ENCODE peak calls at places on chromosomes 1 and 21, in ten cellular contexts. M is uterus, Y is epithelial cell of proximal tubule, P is HAP-1, V is right lobe of liver, W is astrocyte of the spinal cord, U is brain microvascular endothelial cell, T is osteoblast, B is small intestine, D is dorsolateral prefrontal cortex. O is an unnamed sample.

GRCh38 chr1:94640125-94640524 is 98.6 kb upstream of the F3 start:
- DNase-seq in W (no peak), U (no peak), P (no peak), M (no peak), V (no peak), T (no peak), Y (no peak), D (no peak), B (no peak), O (no peak)

GRCh38 chr1:51960262-51960661 is 30.2 kb downstream of the RAB3B start:
- DNase-seq in B (peak), D (no peak), M (no peak), U (no peak), V (no peak), P (no peak), W (no peak), T (no peak), Y (no peak), O (no peak)

GRCh38 chr1:108000620-108001105 is 35.7 kb upstream of the VAV3 start:
- DNase-seq in V (peak), W (peak), Y (peak), M (peak), D (no peak), P (no peak), T (no peak), B (peak), U (peak), O (no peak)

GRCh38 chr1:5603353-5604104 is 388.7 kb downstream of the NPHP4 start:
- DNase-seq in U (no peak), B (no peak), T (no peak), M (no peak), Y (no peak), W (no peak), D (no peak), V (no peak), P (no peak), O (no peak)

GRCh38 chr21:42307106-42307505 is 8.1 kb downstream of the TFF3 start:
- DNase-seq in U (no peak), T (peak), Y (no peak), B (peak), M (no peak), V (no peak), P (no peak), D (no peak), W (no peak), O (no peak)

GRCh38 chr1:68361511-68361910 is 88.2 kb downstream of the RPE65 start:
- DNase-seq in D (no peak), M (no peak), U (no peak), T (no peak), B (no peak), Y (no peak), W (peak), V (no peak), P (no peak), O (no peak)

GRCh38 chr1:64519921-64520320 is 50.0 kb downstream of the CACHD1 start:
- DNase-seq in M (no peak), D (no peak), Y (no peak), T (no peak), P (no peak), W (peak), B (no peak), V (no peak), U (peak), O (no peak)

GRCh38 chr1:47950481-47950880 is 46.7 kb downstream of the TRABD2B start:
- DNase-seq in M (no peak), U (no peak), W (no peak), B (no peak), D (no peak), Y (no peak), T (no peak), V (no peak), P (no peak), O (no peak)

GRCh38 chr1:192967211-192967877 is 91.8 kb downstream of the UCHL5 start:
- DNase-seq in P (no peak), Y (no peak), D (no peak), M (no peak), T (no peak), B (no peak), V (no peak), U (no peak), W (no peak), O (no peak)

GRCh38 chr1:7379445-7379971 is 391.6 kb upstream of the VAMP3 start:
- DNase-seq in P (no peak), T (no peak), W (peak), M (no peak), U (peak), Y (no peak), V (no peak), D (no peak), B (no peak), O (peak)
- H3K4me3 ChIP-seq in P (no peak), T (no peak), W (no peak), M (no peak), U (peak), Y (peak), V (no peak), D (no peak), B (no peak), O (no peak)

GRCh38 chr1:20476260-20477038 is 9.6 kb downstream of the CAMK2N1 start:
- DNase-seq in T (peak), M (peak), Y (no peak), B (peak), W (no peak), V (peak), P (no peak), D (peak), U (no peak), O (peak)
- H3K4me3 ChIP-seq in T (no peak), M (no peak), Y (peak), B (no peak), W (no peak), V (peak), P (no peak), D (peak), U (no peak), O (no peak)

GRCh38 chr1:203270448-203270847 is 34.9 kb upstream of the BTG2 start:
- DNase-seq in M (no peak), V (no peak), B (no peak), D (no peak), T (no peak), P (no peak), Y (no peak), W (no peak), U (no peak), O (no peak)
- H3K4me3 ChIP-seq in M (no peak), V (no peak), B (no peak), D (no peak), T (no peak), P (no peak), Y (no peak), W (no peak), U (no peak), O (no peak)

DNA sequence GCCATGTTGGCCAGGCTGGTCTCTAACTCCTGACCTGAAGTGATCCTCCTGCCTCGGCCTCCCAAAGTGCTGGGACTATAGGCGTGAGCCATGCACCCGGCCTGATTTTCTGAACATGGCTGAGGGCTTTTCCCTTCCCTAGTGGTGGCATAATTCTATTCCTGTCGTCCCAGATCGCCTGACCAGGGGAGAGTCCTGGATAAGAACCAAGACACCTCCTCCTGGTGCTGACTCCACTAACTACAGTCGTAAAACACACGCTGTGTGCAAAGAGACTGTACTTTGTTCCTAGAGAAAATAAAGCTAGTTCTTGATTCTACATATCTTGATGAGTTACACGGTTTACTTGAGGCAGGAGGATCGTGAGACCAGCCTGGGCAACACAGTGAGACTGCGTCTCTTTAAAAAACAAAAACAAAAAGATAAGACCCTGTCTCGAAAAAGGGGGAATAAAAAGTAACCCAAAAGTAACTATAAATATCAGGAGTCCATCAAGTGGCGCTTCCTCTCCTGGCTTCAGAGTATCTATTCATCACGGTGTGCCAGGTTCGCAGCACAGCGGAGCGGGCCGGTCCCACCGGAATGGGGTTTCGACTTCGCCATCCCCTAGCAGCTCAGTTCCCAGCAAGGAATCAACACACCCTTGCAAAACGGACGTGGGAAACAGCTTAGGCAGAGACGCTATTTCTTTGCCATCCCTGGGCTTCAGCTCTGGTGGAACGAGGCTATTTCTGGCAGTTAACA is 973 bp downstream of the SDF4 start:
- DNase-seq in W (peak), Y (peak), D (no peak), M (no peak), B (peak), P (peak), U (peak), T (peak), V (peak), O (no peak)
- H3K4me3 ChIP-seq in W (peak), Y (peak), D (peak), M (peak), B (peak), P (peak), U (peak), T (peak), V (peak), O (peak)